ENCODE peak calls at places on chromosomes 16 and 17, in seven cellular contexts. S is psoas muscle, H is adipocyte, A is upper lobe of right lung, G is GM23338, N is suprapubic skin, X is hepatocyte. U is an unnamed sample. For H3K4me1, the result is how much of the 10 kb centered on the place peaks cover.

GRCh38 chr16:8474576-8474975 is 115.7 kb downstream of the TMEM114 start:
- DNase-seq in X (no peak), A (no peak), H (no peak), S (no peak), N (no peak), G (no peak), U (no peak)

GRCh38 chr16:72264776-72265175 is 92.8 kb upstream of the PMFBP1 start:
- DNase-seq in A (no peak), G (no peak), S (no peak), N (no peak), H (no peak), X (no peak), U (no peak)

GRCh38 chr17:5813357-5813756 is 229.0 kb upstream of the NLRP1 start:
- DNase-seq in H (no peak), A (no peak), N (no peak), S (no peak), X (no peak), G (no peak), U (peak)

GRCh38 chr17:63382136-63382535 is 64.0 kb downstream of the CYB561 start:
- DNase-seq in N (no peak), S (no peak), G (no peak), H (no peak), X (no peak), A (no peak), U (no peak)

GRCh38 chr17:31570231-31570630 is 178.8 kb downstream of the RAB11FIP4 start:
- DNase-seq in S (no peak), G (no peak), H (no peak), X (no peak), N (no peak), A (no peak), U (no peak)

GRCh38 chr17:68909066-68909465 is 46.1 kb downstream of the ABCA8 start:
- DNase-seq in G (no peak), X (peak), H (peak), A (no peak), S (peak), N (no peak), U (no peak)

GRCh38 chr17:13883659-13884058 is 185.6 kb upstream of the COX10 start:
- DNase-seq in S (no peak), G (no peak), A (no peak), H (no peak), X (no peak), N (no peak), U (no peak)

GRCh38 chr17:72219136-72219823 is 98.5 kb downstream of the SOX9 start:
- DNase-seq in H (no peak), X (peak), A (no peak), N (no peak), G (peak), S (no peak), U (no peak)

GRCh38 chr17:56902350-56902749 is 11.5 kb downstream of the TRIM25 start:
- DNase-seq in H (peak), S (no peak), N (no peak), X (no peak), A (no peak), G (no peak), U (no peak)

GRCh38 chr17:69961488-69962145 is 113.4 kb upstream of the KCNJ16 start:
- DNase-seq in N (peak), G (peak), A (no peak), X (peak), S (no peak), H (no peak), U (no peak)

GRCh38 chr17:40070895-40071719 is 8.3 kb downstream of the THRA start:
- DNase-seq in S (peak), G (peak), A (peak), N (no peak), H (peak), X (peak), U (no peak)

GRCh38 chr17:40069751-40070643 is 7.2 kb downstream of the THRA start:
- DNase-seq in G (peak), H (peak), X (peak), A (no peak), N (no peak), S (no peak), U (no peak)

GRCh38 chr17:40068917-40069750 is 6.4 kb downstream of the THRA start:
- DNase-seq in A (peak), X (peak), N (peak), G (peak), S (peak), H (peak), U (no peak)

GRCh38 chr17:40071720-40072480 is 9.1 kb downstream of the THRA start:
- DNase-seq in X (peak), A (peak), S (peak), N (no peak), H (peak), G (no peak), U (no peak)

GRCh38 chr17:40070644-40070894 is 7.8 kb downstream of the THRA start:
- DNase-seq in S (no peak), H (no peak), A (no peak), G (no peak), N (no peak), X (no peak), U (no peak)
- H3K4me1 ChIP-seq in S (half or more), H (half or more), A (half or more), G (half or more), N (half or more), X (half or more), U (half or more)

GRCh38 chr16:53058441-53058840 is 3.6 kb downstream of the CHD9 start:
- DNase-seq in H (no peak), G (no peak), N (no peak), S (peak), X (no peak), A (no peak), U (no peak)
- H3K4me1 ChIP-seq in H (under half), G (under half), N (half or more), S (under half), X (under half), A (under half), U (half or more)

GRCh38 chr17:29156781-29157180 is 23.4 kb downstream of the MYO18A start:
- DNase-seq in N (no peak), S (no peak), H (no peak), G (no peak), A (no peak), X (peak), U (no peak)

GRCh38 chr17:29155966-29156338 is 24.2 kb downstream of the MYO18A start:
- DNase-seq in S (no peak), G (peak), A (no peak), H (peak), N (no peak), X (no peak), U (no peak)

GRCh38 chr17:29157310-29157709 is 22.9 kb downstream of the MYO18A start:
- DNase-seq in H (no peak), S (no peak), N (no peak), A (no peak), G (no peak), X (no peak), U (no peak)

GRCh38 chr17:29154516-29155234 is 25.5 kb downstream of the MYO18A start:
- DNase-seq in G (no peak), H (peak), N (no peak), X (no peak), A (no peak), S (no peak), U (no peak)

DNA sequence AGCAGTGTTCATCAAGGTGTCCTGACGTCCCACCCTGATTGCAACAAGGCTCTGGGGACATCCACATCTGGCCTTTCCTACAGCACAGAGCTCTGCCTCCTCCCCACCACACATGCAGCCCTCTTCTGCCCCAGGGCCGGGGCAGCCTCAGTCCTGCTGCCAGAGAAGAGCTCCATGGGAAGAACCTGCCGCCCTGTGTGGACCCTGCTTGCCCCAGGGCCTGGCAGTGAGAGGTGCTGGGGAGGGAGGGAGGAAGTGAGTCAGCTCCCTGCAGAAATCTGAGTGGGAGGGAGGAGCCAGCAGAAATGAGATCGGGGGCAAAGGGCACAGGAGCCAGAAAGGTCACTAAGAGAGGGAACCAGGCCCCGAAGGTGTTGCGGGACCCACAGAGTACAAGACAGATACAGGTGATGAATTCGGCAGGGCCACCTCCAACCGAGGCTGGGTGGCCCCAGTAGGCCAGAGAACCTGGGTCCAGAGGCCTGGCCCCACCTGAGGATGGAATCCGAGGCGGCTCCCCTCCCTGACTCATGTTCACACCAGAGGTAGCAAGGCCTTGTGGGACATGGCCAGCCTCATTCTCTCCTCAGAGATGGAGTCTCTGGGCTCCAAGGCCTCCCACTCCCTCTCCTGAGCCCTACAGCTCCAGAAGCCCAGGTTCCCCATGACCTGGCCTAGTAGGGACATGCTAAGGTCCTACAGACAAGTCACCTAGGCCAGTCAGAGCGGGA is 24.8 kb downstream of the MYO18A start:
- DNase-seq in G (no peak), H (peak), X (peak), S (no peak), A (peak), N (no peak), U (no peak)
- H3K4me1 ChIP-seq in G (under half), H (under half), X (half or more), S (under half), A (half or more), N (half or more), U (half or more)

DNA sequence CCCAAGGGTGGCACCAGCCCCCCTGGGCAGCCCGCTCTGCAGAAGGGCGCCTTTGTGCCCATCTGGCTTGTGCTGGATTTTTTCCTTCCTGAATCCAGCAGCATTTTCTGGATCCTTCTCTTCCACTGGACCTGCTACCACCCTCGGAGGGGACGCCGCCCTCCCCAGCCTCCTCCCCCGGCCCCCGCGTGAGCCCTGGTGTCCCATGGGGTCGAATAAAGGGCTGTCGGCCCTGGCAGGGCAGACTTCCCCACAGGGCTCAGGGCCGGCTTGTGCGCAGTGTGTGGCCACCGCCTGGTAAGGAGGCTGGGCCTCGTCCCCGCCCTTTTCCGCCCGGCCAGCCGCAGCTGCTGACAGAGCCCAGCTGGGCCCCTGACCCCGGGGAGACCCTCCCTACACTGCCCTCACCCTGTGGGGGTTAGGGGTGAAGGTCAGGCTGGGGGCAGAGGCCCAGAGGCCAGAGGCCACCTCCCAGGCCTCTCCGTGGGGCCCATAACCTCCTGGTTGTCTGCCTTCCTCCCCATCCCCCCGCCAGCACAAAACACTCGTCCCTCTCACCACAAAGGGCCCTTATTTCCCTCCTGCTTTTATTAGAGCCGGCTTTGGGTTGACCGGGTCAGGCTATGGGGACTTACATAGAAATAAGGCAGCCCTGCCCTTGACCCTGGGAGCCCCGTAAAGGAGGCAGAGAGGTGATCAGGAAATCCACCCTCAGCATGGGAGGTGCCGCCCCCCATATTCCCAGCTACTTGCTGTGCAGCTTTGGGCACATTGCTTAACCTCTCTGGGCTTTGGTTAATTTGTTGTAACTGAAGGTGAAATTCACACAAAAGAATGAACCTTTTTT is 179.3 kb upstream of the CIBAR2 start:
- DNase-seq in G (no peak), A (peak), N (no peak), S (no peak), X (no peak), H (no peak), U (no peak)
- H3K4me1 ChIP-seq in G (under half), A (under half), N (under half), S (under half), X (under half), H (under half), U (under half)